ENCODE peak calls at places on chromosomes 5 and 9, in six cellular contexts. I, P, M, Y, W and U are unnamed samples.

GRCh38 chr5:42840279-42840678 is 28.6 kb upstream of the SELENOP start:
- DNase-seq in W (no peak), M (peak; percentile 38), I (no peak), P (no peak), Y (no peak), U (no peak)

GRCh38 chr9:72526901-72527800 is 5.7 kb downstream of the TMC1 start:
- DNase-seq in M (peak; percentile 10), P (peak; percentile 68), I (peak; percentile 5), Y (peak; percentile 77), W (no peak), U (peak; percentile 51)

GRCh38 chr9:84002344-84002743 is 21.7 kb downstream of the RMI1 start:
- DNase-seq in I (no peak), Y (no peak), P (no peak), M (no peak), W (no peak), U (no peak)

GRCh38 chr5:80204808-80205614 is 50.8 kb downstream of the SERINC5 start:
- DNase-seq in W (peak; percentile 54), P (no peak), M (peak; percentile 95), Y (no peak), I (peak; percentile 58), U (no peak)

GRCh38 chr5:124789104-124789605 is 42.7 kb upstream of the ZNF608 start:
- DNase-seq in M (no peak), Y (no peak), P (no peak), W (no peak), I (no peak), U (no peak)

GRCh38 chr5:150700298-150700599 is 613 bp downstream of the RBM22 start:
- DNase-seq in M (no peak), W (no peak), P (no peak), I (no peak), Y (no peak), U (peak; percentile 0)

GRCh38 chr5:14489643-14490042 is 91.9 kb upstream of the OTULINL start:
- DNase-seq in W (no peak), M (no peak), I (no peak), P (no peak), Y (no peak), U (no peak)

GRCh38 chr9:122941560-122942234 is 877 bp downstream of the RABGAP1 start:
- DNase-seq in Y (no peak), W (no peak), M (peak; percentile 38), I (no peak), P (no peak), U (no peak)

GRCh38 chr5:34022131-34022705 is 14.4 kb upstream of the AMACR start:
- DNase-seq in Y (no peak), W (no peak), P (no peak), I (no peak), M (no peak), U (no peak)

GRCh38 chr5:135304352-135305221 is 94.4 kb downstream of the MACROH2A1 start:
- DNase-seq in I (no peak), Y (no peak), W (peak; percentile 31), P (no peak), M (peak; percentile 83), U (no peak)

GRCh38 chr5:137994556-137994955 is 38.3 kb downstream of the FAM13B start:
- DNase-seq in Y (no peak), P (no peak), M (no peak), I (no peak), W (no peak), U (no peak)

GRCh38 chr5:29697786-29698414 is 1495.6 kb upstream of the CDH6 start:
- DNase-seq in I (peak; percentile 3), P (no peak), Y (no peak), M (peak; percentile 39), W (no peak), U (no peak)

GRCh38 chr9:111440226-111440625 is 44.0 kb downstream of the ECPAS start:
- DNase-seq in M (no peak), P (no peak), W (no peak), Y (no peak), I (no peak), U (no peak)

GRCh38 chr5:50963647-50964584 is 297.5 kb downstream of the PARP8 start:
- DNase-seq in P (no peak), I (peak; percentile 66), W (no peak), M (no peak), Y (no peak), U (no peak)

GRCh38 chr5:565782-566445 is 41.7 kb upstream of the SLC9A3 start:
- DNase-seq in I (no peak), P (peak; percentile 21), Y (no peak), M (no peak), W (no peak), U (no peak)

GRCh38 chr5:56588636-56589485 is 226.5 kb upstream of the MAP3K1 start:
- DNase-seq in W (no peak), M (no peak), Y (peak; percentile 78), I (no peak), P (no peak), U (no peak)

GRCh38 chr5:146395233-146395632 is 51.9 kb upstream of the TCERG1 start:
- DNase-seq in I (no peak), Y (no peak), M (no peak), W (no peak), P (no peak), U (no peak)

GRCh38 chr5:178479261-178479660 is 110.9 kb downstream of the COL23A1 start:
- DNase-seq in I (no peak), P (no peak), W (no peak), Y (no peak), M (no peak), U (no peak)

GRCh38 chr5:103255666-103256065 is 2.9 kb upstream of the MACIR start:
- DNase-seq in I (no peak), P (no peak), Y (no peak), M (peak; percentile 16), W (no peak), U (no peak)

GRCh38 chr5:155080721-155081120 is 67.2 kb downstream of the KIF4B start:
- DNase-seq in W (no peak), Y (no peak), I (no peak), P (no peak), M (no peak), U (no peak)

GRCh38 chr9:132609184-132609583 is 26.8 kb downstream of the BARHL1 start:
- DNase-seq in Y (no peak), P (no peak), I (no peak), M (no peak), W (no peak), U (no peak)

GRCh38 chr9:34463098-34463900 is 4.7 kb downstream of the DNAI1 start:
- DNase-seq in W (no peak), I (peak; percentile 52), Y (no peak), M (no peak), P (no peak), U (peak; percentile 37)

GRCh38 chr9:71783120-71783523 is 14.8 kb upstream of the CEMIP2 start:
- DNase-seq in Y (no peak), I (no peak), M (peak; percentile 45), P (no peak), W (no peak), U (no peak)

GRCh38 chr9:104608336-104608735 is 2.9 kb upstream of the OR13C2 start:
- DNase-seq in M (no peak), I (no peak), P (no peak), Y (no peak), W (no peak), U (no peak)

GRCh38 chr5:93073547-93073946 is 507.5 kb downstream of the NR2F1-AS1 start:
- DNase-seq in M (no peak), Y (no peak), W (no peak), P (no peak), I (no peak), U (no peak)

GRCh38 chr9:89523948-89524347 is 26.0 kb upstream of the SEMA4D start:
- DNase-seq in M (no peak), P (no peak), I (no peak), Y (no peak), W (no peak), U (no peak)
- TF ChIP-seq YY1 in M (no peak), P (no peak), I (no peak), Y (no peak), W (no peak), U (no peak)

DNA sequence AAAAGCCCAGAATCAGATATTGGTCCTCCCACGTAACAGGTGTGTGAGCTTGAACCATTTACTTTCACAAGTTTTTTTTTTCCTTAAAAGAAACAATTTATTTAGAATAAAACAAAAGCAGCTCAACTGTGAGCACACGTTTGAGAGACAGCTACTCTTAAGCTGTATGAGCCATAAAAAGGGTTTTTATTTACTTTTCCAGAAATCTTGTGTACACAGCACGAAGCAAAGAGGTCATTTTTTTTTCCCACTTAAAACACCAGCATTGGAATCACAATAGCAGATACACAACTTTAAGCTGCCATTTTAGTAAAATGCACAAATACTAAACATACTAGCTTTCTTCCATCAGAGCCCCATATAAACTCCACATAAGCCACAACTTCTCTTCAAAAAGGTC is 44.6 kb downstream of the JAKMIP2 start:
- DNase-seq in Y (no peak), M (no peak), I (no peak), W (no peak), P (no peak), U (no peak)
- TF ChIP-seq JUND in Y (no peak), M (no peak), I (no peak), W (no peak), P (no peak), U (no peak)

GRCh38 chr9:17578577-17578910 is 322 bp upstream of the SH3GL2 start:
- DNase-seq in I (no peak), Y (no peak), M (no peak), P (no peak), W (no peak), U (no peak)
- TF ChIP-seq YY1 in I (no peak), Y (no peak), M (no peak), P (no peak), W (no peak), U (no peak)

GRCh38 chr5:98631311-98632054 is 142.0 kb upstream of the RGMB start:
- DNase-seq in W (no peak), I (no peak), M (no peak), Y (no peak), P (no peak), U (no peak)
- TF ChIP-seq JUND in W (no peak), I (peak; percentile 99), M (no peak), Y (no peak), P (no peak), U (no peak)